ENCODE peak calls at places on chromosomes 1 and 21, in seven cellular contexts. D, X, C, Z, P, W and E are unnamed samples.

GRCh38 chr1:3461934-3462275 is 7.4 kb downstream of the ARHGEF16 start:
- DNase-seq in C (no peak), X (no peak), W (no peak), Z (no peak), P (no peak), D (no peak), E (no peak)

GRCh38 chr21:35646606-35647005 is 413.7 kb downstream of the SETD4 start:
- DNase-seq in C (no peak), D (no peak), X (no peak), P (no peak), W (no peak), Z (peak; percentile 77), E (no peak)

GRCh38 chr1:179104851-179105250 is 23.0 kb downstream of the TOR3A start:
- DNase-seq in X (no peak), P (no peak), C (no peak), W (no peak), D (no peak), Z (no peak), E (no peak)

GRCh38 chr21:15804247-15804985 is 74.6 kb downstream of the USP25 start:
- DNase-seq in P (no peak), C (no peak), X (no peak), D (no peak), W (peak; percentile 21), Z (no peak), E (no peak)

GRCh38 chr1:187691439-187691838 is 862.7 kb downstream of the PLA2G4A start:
- DNase-seq in X (no peak), Z (peak; percentile 90), W (no peak), C (no peak), P (no peak), D (peak; percentile 96), E (no peak)

GRCh38 chr1:114113801-114114750 is 39.6 kb downstream of the SYT6 start:
- DNase-seq in W (no peak), D (peak; percentile 76), Z (no peak), X (no peak), C (no peak), P (no peak), E (no peak)

GRCh38 chr1:185479781-185480180 is 162.7 kb upstream of the IVNS1ABP start:
- DNase-seq in W (no peak), C (no peak), P (no peak), Z (no peak), D (no peak), X (no peak), E (no peak)

GRCh38 chr1:62424412-62424811 is 12.4 kb upstream of the USP1 start:
- DNase-seq in P (no peak), X (no peak), D (peak; percentile 32), W (no peak), Z (peak; percentile 67), C (no peak), E (no peak)

GRCh38 chr1:212952596-212952995 is 2.3 kb downstream of the VASH2 start:
- DNase-seq in W (no peak), C (no peak), D (no peak), X (no peak), Z (no peak), P (no peak), E (no peak)

GRCh38 chr1:63004868-63005267 is 220.9 kb downstream of the ATG4C start:
- DNase-seq in X (no peak), P (no peak), D (peak; percentile 26), C (no peak), Z (peak; percentile 17), W (no peak), E (no peak)

GRCh38 chr1:185926562-185926961 is 192.4 kb downstream of the HMCN1 start:
- DNase-seq in Z (peak; percentile 10), X (no peak), W (no peak), C (no peak), P (no peak), D (no peak), E (no peak)

GRCh38 chr1:154263465-154264332 is 8.7 kb upstream of the HAX1 start:
- DNase-seq in P (no peak), Z (no peak), X (no peak), D (no peak), W (no peak), C (no peak), E (no peak)

GRCh38 chr1:227934476-227935313 is 13.0 kb downstream of the WNT9A start:
- DNase-seq in X (no peak), C (no peak), P (no peak), W (peak; percentile 66), Z (peak; percentile 38), D (peak; percentile 69), E (peak; percentile 40)

GRCh38 chr1:167775178-167775577 is 53.4 kb downstream of the MPZL1 start:
- DNase-seq in W (no peak), C (no peak), X (no peak), D (peak; percentile 88), Z (no peak), P (no peak), E (no peak)

GRCh38 chr1:151775894-151776664 is 12.8 kb upstream of the MRPL9 start:
- DNase-seq in P (no peak), Z (no peak), D (no peak), W (no peak), X (no peak), C (no peak), E (no peak)